ENCODE peak calls at places on chromosomes 3 and 15, in nine cellular contexts. R is fibroblast of pulmonary artery; M is stimulated activated CD4-positive, alpha-beta T cell treated with anti-CD3 and anti-CD28 coated beads, Interleukin-4, amount 100 ng/mL, for 48 hours; V is GOT3; D is NCI-H1417; K is NCI-H1436; L is activated CD8-positive, alpha-beta T cell treated with anti-CD3 and anti-CD28 coated beads, Interleukin-2, amount 10 ng/mL, durations not matched to agents 7 days and 5 days; C is psoas muscle; U is GM23248. T is an unnamed sample.

GRCh38 chr3:171417813-171418212 is 42.4 kb downstream of the TNIK start:
- DNase-seq in M (no peak), K (no peak), U (peak; percentile 83), R (peak; percentile 92), L (no peak), D (no peak), C (no peak), V (no peak), T (no peak)

GRCh38 chr3:85576091-85576690 is 617.4 kb downstream of the CADM2 start:
- DNase-seq in V (no peak), C (peak; percentile 28), D (peak; percentile 89), M (peak; percentile 22), L (peak; percentile 63), R (peak; percentile 65), K (peak; percentile 18), U (peak; percentile 56), T (no peak)

GRCh38 chr3:94081880-94082279 is 19.0 kb downstream of the NSUN3 start:
- DNase-seq in V (no peak), L (no peak), U (no peak), R (no peak), M (no peak), D (no peak), C (no peak), K (no peak), T (no peak)

GRCh38 chr3:32296251-32297204 is 58.0 kb downstream of the CMTM8 start:
- DNase-seq in D (peak; percentile 80), U (peak; percentile 69), M (peak; percentile 47), C (peak; percentile 42), K (peak; percentile 6), V (no peak), L (peak; percentile 74), R (peak; percentile 78), T (no peak)

GRCh38 chr3:109642042-109642441 is 304.7 kb upstream of the DPPA4 start:
- DNase-seq in L (no peak), C (no peak), V (no peak), R (no peak), M (no peak), K (no peak), D (no peak), U (no peak), T (no peak)

GRCh38 chr15:60235951-60236710 is 161.7 kb downstream of the ANXA2 start:
- DNase-seq in R (no peak), K (no peak), D (no peak), M (no peak), L (no peak), V (no peak), U (no peak), C (no peak), T (no peak)

GRCh38 chr3:53346514-53346913 is 829 bp downstream of the DCP1A start:
- DNase-seq in D (peak; percentile 28), V (no peak), K (no peak), U (peak; percentile 50), L (no peak), C (no peak), M (no peak), R (no peak), T (no peak)

GRCh38 chr3:195068481-195069080 is 202.4 kb downstream of the XXYLT1 start:
- DNase-seq in R (no peak), L (no peak), M (no peak), K (no peak), C (no peak), V (no peak), D (no peak), U (no peak), T (no peak)

GRCh38 chr15:85402195-85402921 is 22.0 kb downstream of the AKAP13 start:
- DNase-seq in M (no peak), C (no peak), D (no peak), U (peak; percentile 34), R (peak; percentile 34), V (no peak), K (no peak), L (no peak), T (no peak)

GRCh38 chr3:152037953-152038352 is 164.5 kb downstream of the SUCNR1 start:
- DNase-seq in U (no peak), V (no peak), K (no peak), M (no peak), C (no peak), L (no peak), D (no peak), R (no peak), T (no peak)

GRCh38 chr3:182121424-182121823 is 409.7 kb downstream of the SOX2 start:
- DNase-seq in D (no peak), R (no peak), L (no peak), U (no peak), K (no peak), M (no peak), V (no peak), C (no peak), T (no peak)

GRCh38 chr3:56782900-56783299 is 18.8 kb downstream of the ARHGEF3 start:
- DNase-seq in V (no peak), R (no peak), U (no peak), K (no peak), M (no peak), C (no peak), L (no peak), D (peak; percentile 27), T (no peak)

GRCh38 chr15:90681056-90681455 is 36.1 kb upstream of the BLM start:
- DNase-seq in K (no peak), M (no peak), R (no peak), L (no peak), C (no peak), V (no peak), U (no peak), D (no peak), T (no peak)

GRCh38 chr3:142888484-142889262 is at the start of gene PCOLCE2:
- DNase-seq in M (no peak), K (peak; percentile 70), U (peak; percentile 71), D (peak; percentile 85), R (no peak), V (no peak), C (peak; percentile 46), L (peak; percentile 24), T (no peak)

GRCh38 chr3:159619341-159619885 is 369.2 kb upstream of the IL12A start:
- DNase-seq in D (peak; percentile 60), M (no peak), R (peak; percentile 47), C (no peak), V (no peak), U (peak; percentile 62), K (no peak), L (no peak), T (no peak)

T was measured in thoracic aorta.